ENCODE peak calls at places on chromosomes 3 and 15, in eight cellular contexts. I is endothelial cell; U is GM06990; P is BE2C; Z is mesothelial cell of epicardium; L is cardiac muscle cell; A is stimulated activated CD8-positive, alpha-beta memory T cell treated with anti-CD3 and anti-CD28 coated beads, Interleukin-7, amount 100 ng/mL, for 4 hours; F is CD4-positive, alpha-beta memory T cell. K is an unnamed sample.

GRCh38 chr15:56460046-56460445 is 4.9 kb downstream of the MNS1 start:
- DNase-seq in P (no peak), I (no peak), U (no peak), Z (no peak), L (no peak), F (no peak), A (no peak), K (no peak)

GRCh38 chr3:181699171-181699903 is 12.4 kb upstream of the SOX2 start:
- DNase-seq in I (no peak), P (no peak), U (no peak), Z (no peak), F (no peak), L (no peak), A (no peak), K (no peak)

GRCh38 chr3:127097516-127097915 is 95.4 kb upstream of the PRR23E start:
- DNase-seq in I (no peak), A (no peak), F (no peak), Z (no peak), L (no peak), P (no peak), U (no peak), K (no peak)

GRCh38 chr3:152658977-152659376 is 176.0 kb upstream of the P2RY1 start:
- DNase-seq in Z (no peak), I (no peak), F (no peak), A (no peak), U (no peak), P (no peak), L (no peak), K (no peak)

GRCh38 chr15:77691607-77692006 is 58.9 kb upstream of the LINGO1 start:
- DNase-seq in L (no peak), Z (no peak), U (no peak), F (no peak), P (no peak), I (no peak), A (no peak), K (no peak)

GRCh38 chr3:14605070-14605469 is 46.5 kb upstream of the CCDC174 start:
- DNase-seq in F (no peak), A (no peak), Z (no peak), P (no peak), L (no peak), U (no peak), I (no peak), K (no peak)

GRCh38 chr3:94063497-94064119 is 747 bp downstream of the NSUN3 start:
- DNase-seq in F (no peak), A (no peak), U (no peak), I (no peak), P (no peak), L (no peak), Z (no peak), K (peak)

GRCh38 chr15:64443747-64444621 is 16.4 kb upstream of the ZNF609 start:
- DNase-seq in A (no peak), I (no peak), P (no peak), Z (no peak), L (no peak), U (peak), F (no peak), K (no peak)

GRCh38 chr3:142077155-142077858 is 72.0 kb downstream of the TFDP2 start:
- DNase-seq in Z (no peak), A (no peak), F (no peak), L (no peak), I (no peak), P (no peak), U (no peak), K (no peak)

GRCh38 chr3:132535575-132536441 is 61.3 kb upstream of the ACKR4 start:
- DNase-seq in A (no peak), P (peak), L (peak), I (peak), F (peak), Z (peak), U (no peak), K (peak)

GRCh38 chr3:63051920-63052319 is 176.7 kb upstream of the CADPS start:
- DNase-seq in I (no peak), P (peak), U (no peak), F (no peak), Z (no peak), L (no peak), A (no peak), K (no peak)

GRCh38 chr15:45372032-45372995 is 6.0 kb downstream of the GATM start:
- DNase-seq in F (no peak), A (no peak), L (no peak), P (no peak), I (no peak), Z (no peak), U (no peak), K (no peak)

GRCh38 chr3:122932251-122932967 is 95.2 kb downstream of the SEMA5B start:
- DNase-seq in Z (no peak), I (no peak), P (no peak), U (no peak), L (no peak), F (no peak), A (no peak), K (no peak)

GRCh38 chr3:47347217-47347801 is 33.5 kb upstream of the PTPN23 start:
- DNase-seq in U (peak), F (no peak), P (no peak), Z (no peak), L (no peak), A (no peak), I (no peak), K (no peak)

GRCh38 chr15:83983634-83984458 is 251.7 kb upstream of the GOLGA6L4 start:
- DNase-seq in U (peak), P (no peak), A (no peak), Z (no peak), F (no peak), L (no peak), I (no peak), K (no peak)

GRCh38 chr3:128103277-128103676 is 20.3 kb downstream of the RUVBL1 start:
- DNase-seq in F (no peak), U (no peak), L (no peak), P (no peak), A (no peak), Z (no peak), I (no peak), K (no peak)

GRCh38 chr3:54599741-54600140 is 328.1 kb downstream of the LRTM1 start:
- DNase-seq in A (no peak), L (no peak), Z (no peak), U (no peak), F (no peak), I (no peak), P (peak), K (no peak)

GRCh38 chr15:65366122-65366892 is 11.5 kb downstream of the IGDCC3 start:
- DNase-seq in I (no peak), F (no peak), Z (no peak), A (no peak), L (no peak), U (no peak), P (no peak), K (no peak)

GRCh38 chr15:39692464-39693327 is 89.9 kb downstream of the FSIP1 start:
- DNase-seq in I (no peak), Z (no peak), A (no peak), P (no peak), F (no peak), L (no peak), U (peak), K (no peak)

GRCh38 chr3:10933470-10933957 is 59.0 kb upstream of the SLC6A1 start:
- DNase-seq in U (no peak), L (no peak), Z (no peak), P (no peak), I (no peak), A (no peak), F (no peak), K (no peak)

GRCh38 chr3:142315083-142315482 is 89.7 kb upstream of the GK5 start:
- DNase-seq in U (no peak), A (no peak), F (no peak), P (no peak), I (no peak), Z (no peak), L (no peak), K (no peak)

GRCh38 chr15:90562669-90563068 is 32.9 kb downstream of the CRTC3 start:
- DNase-seq in F (no peak), A (no peak), L (no peak), U (no peak), P (no peak), Z (no peak), I (no peak), K (no peak)

GRCh38 chr15:61228025-61228901 is 839 bp downstream of the RORA start:
- DNase-seq in Z (peak), U (no peak), I (peak), A (no peak), F (no peak), L (peak), P (peak), K (no peak)

GRCh38 chr3:146189519-146190173 is 28.7 kb upstream of the PLOD2 start:
- DNase-seq in U (no peak), Z (no peak), P (peak), L (peak), F (peak), A (no peak), I (peak), K (peak)

GRCh38 chr3:197718904-197719303 is 17.8 kb downstream of the RUBCN start:
- DNase-seq in A (no peak), P (no peak), I (no peak), U (no peak), F (no peak), L (no peak), Z (no peak), K (no peak)

GRCh38 chr3:37861540-37862051 is at the start of gene CTDSPL:
- DNase-seq in P (peak), F (no peak), I (peak), A (no peak), Z (peak), U (no peak), L (peak), K (peak)

GRCh38 chr3:119598410-119599098 is 869 bp downstream of the PLA1A start:
- DNase-seq in I (no peak), F (no peak), Z (no peak), P (no peak), U (peak), A (no peak), L (no peak), K (no peak)

GRCh38 chr3:139109271-139109670 is 64.6 kb upstream of the PRR23C start:
- DNase-seq in P (no peak), U (no peak), Z (no peak), A (no peak), L (no peak), I (no peak), F (no peak), K (no peak)

GRCh38 chr3:2153047-2153446 is 54.4 kb downstream of the CNTN4 start:
- DNase-seq in F (no peak), I (no peak), U (no peak), L (no peak), A (no peak), P (no peak), Z (no peak), K (no peak)

GRCh38 chr15:92848852-92849598 is 51.1 kb upstream of the CHD2 start:
- DNase-seq in F (peak), P (no peak), U (no peak), I (no peak), L (no peak), Z (no peak), A (peak), K (no peak)

GRCh38 chr15:89101302-89102191 is 13.3 kb downstream of the ABHD2 start:
- DNase-seq in A (no peak), F (no peak), U (no peak), I (no peak), L (peak), Z (no peak), P (no peak), K (no peak)

GRCh38 chr15:31004220-31004733 is 12.8 kb upstream of the MTMR10 start:
- DNase-seq in F (no peak), Z (no peak), P (no peak), L (no peak), I (peak), A (no peak), U (peak), K (no peak)

K was measured in DND-41.